ENCODE peak calls at places on chromosomes 7 and 10, in seven cellular contexts. T is Karpas-422; Q is stimulated activated effector memory CD8-positive, alpha-beta T cell treated with anti-CD3 and anti-CD28 coated beads, Interleukin-12 subunit alpha, Interleukin-12 subunit beta, amount 100 ng/mL, for 72 hours; X is activated T-cell treated with anti-CD3 and anti-CD28 coated beads, Interleukin-2, amount 50 U/mL, for 48 hours; S is lung; O is fibroblast of pulmonary artery; B is choroid plexus epithelial cell. R is an unnamed sample.

GRCh38 chr7:158973440-158973839 is 117.1 kb downstream of the DYNC2I1 start:
- DNase-seq in T (peak; percentile 93), Q (no peak), X (peak; percentile 48), S (no peak), O (peak; percentile 22), B (peak; percentile 39), R (no peak)

GRCh38 chr10:101297901-101298451 is 56.0 kb upstream of the BTRC start:
- DNase-seq in T (peak; percentile 77), Q (peak; percentile 64), X (peak; percentile 87), S (peak; percentile 66), O (peak; percentile 64), B (peak; percentile 70), R (no peak)

GRCh38 chr10:44569193-44570091 is 184.5 kb upstream of the CXCL12 start:
- DNase-seq in T (no peak), Q (no peak), X (no peak), S (peak; percentile 28), O (peak; percentile 98), B (peak; percentile 88), R (peak; percentile 91)

GRCh38 chr7:126578338-126578737 is 674.4 kb downstream of the GRM8 start:
- DNase-seq in T (no peak), Q (no peak), X (no peak), S (no peak), O (no peak), B (no peak), R (no peak)

GRCh38 chr10:103712898-103713498 is 142.4 kb downstream of the SH3PXD2A start:
- DNase-seq in T (peak; percentile 92), Q (peak; percentile 77), X (peak; percentile 87), S (peak; percentile 80), O (peak; percentile 85), B (peak; percentile 85), R (peak; percentile 17)

GRCh38 chr10:96377816-96378294 is 19.1 kb upstream of the OPALIN start:
- DNase-seq in T (no peak), Q (no peak), X (no peak), S (no peak), O (no peak), B (peak; percentile 92), R (no peak)

GRCh38 chr7:130896898-130897514 is 163.0 kb upstream of the KLF14 start:
- DNase-seq in T (peak; percentile 91), Q (no peak), X (peak; percentile 81), S (peak; percentile 68), O (peak; percentile 88), B (peak; percentile 89), R (no peak)

GRCh38 chr7:92608380-92609322 is 18.5 kb upstream of the FAM133B start:
- DNase-seq in T (no peak), Q (no peak), X (no peak), S (peak; percentile 72), O (no peak), B (no peak), R (no peak)

GRCh38 chr7:130273081-130273699 is 6.5 kb downstream of the CPA2 start:
- DNase-seq in T (peak; percentile 27), Q (no peak), X (no peak), S (no peak), O (peak; percentile 36), B (peak; percentile 86), R (no peak)